ENCODE peak calls at places on chromosomes 13 and 19, in eight cellular contexts. G is MM.1S, R is cardiac muscle cell, Z is thoracic aorta, E is brain microvascular endothelial cell, X is SK-N-SH, H is fibroblast of lung, T is Panc1. I is an unnamed sample.

GRCh38 chr19:36547001-36547732 is 19.1 kb upstream of the ZNF260 start:
- DNase-seq in E (no peak), R (no peak), G (no peak), Z (no peak), X (no peak), T (no peak), H (peak; percentile 25), I (no peak)

GRCh38 chr19:28633223-28634030 is 579.5 kb downstream of the UQCRFS1 start:
- DNase-seq in H (peak; percentile 38), X (peak; percentile 52), G (peak; percentile 96), Z (no peak), E (peak; percentile 20), T (peak; percentile 15), R (peak; percentile 44), I (peak; percentile 3)

GRCh38 chr13:62293081-62293480 is 877.4 kb upstream of the PCDH20 start:
- DNase-seq in X (no peak), H (peak; percentile 24), R (no peak), Z (no peak), G (no peak), E (no peak), T (no peak), I (no peak)

GRCh38 chr13:39881887-39882286 is 226.4 kb downstream of the COG6 start:
- DNase-seq in X (no peak), H (no peak), G (no peak), R (no peak), E (no peak), Z (no peak), T (no peak), I (no peak)

GRCh38 chr13:24802074-24802473 is 38.1 kb downstream of the RNF17 start:
- DNase-seq in G (no peak), X (no peak), E (no peak), H (peak; percentile 20), Z (no peak), R (no peak), T (no peak), I (no peak)

GRCh38 chr19:39111593-39112199 is 13.9 kb upstream of the PAK4 start:
- DNase-seq in E (no peak), G (no peak), Z (no peak), X (peak; percentile 50), T (no peak), R (no peak), H (no peak), I (no peak)

GRCh38 chr19:11324748-11325389 is 14.6 kb downstream of the RAB3D start:
- DNase-seq in R (no peak), E (no peak), T (no peak), H (no peak), G (no peak), X (peak; percentile 19), Z (no peak), I (no peak)

GRCh38 chr13:97562962-97563361 is 129.0 kb downstream of the RAP2A start:
- DNase-seq in T (no peak), R (no peak), G (no peak), Z (no peak), H (no peak), E (no peak), X (no peak), I (no peak)

GRCh38 chr19:54415901-54416621 is 797 bp downstream of the TTYH1 start:
- DNase-seq in X (no peak), G (no peak), R (no peak), H (no peak), Z (no peak), T (no peak), E (no peak), I (no peak)

GRCh38 chr19:41299755-41300089 is 10.2 kb upstream of the CCDC97 start:
- DNase-seq in Z (no peak), G (no peak), R (peak; percentile 90), H (peak; percentile 87), X (no peak), E (peak; percentile 78), T (no peak), I (no peak)

GRCh38 chr13:63190742-63191141 is 1775.1 kb upstream of the PCDH20 start:
- DNase-seq in E (peak; percentile 77), H (no peak), G (no peak), T (no peak), R (no peak), X (no peak), Z (no peak), I (peak; percentile 26)

GRCh38 chr13:103371271-103371670 is 305.1 kb upstream of the SLC10A2 start:
- DNase-seq in G (no peak), R (no peak), Z (no peak), X (no peak), T (no peak), E (peak; percentile 68), H (peak; percentile 17), I (no peak)

GRCh38 chr19:6108721-6109633 is 1.3 kb downstream of the RFX2 start:
- DNase-seq in H (peak; percentile 69), R (no peak), X (peak; percentile 61), G (no peak), Z (peak; percentile 53), E (no peak), T (no peak), I (no peak)

GRCh38 chr19:54209748-54210494 is 9.3 kb downstream of the RPS9 start:
- DNase-seq in H (peak; percentile 99), G (no peak), T (peak; percentile 96), R (peak; percentile 52), Z (peak; percentile 65), X (peak; percentile 82), E (peak; percentile 99), I (peak; percentile 87)

GRCh38 chr13:53343345-53343744 is 314.7 kb downstream of the OLFM4 start:
- DNase-seq in T (no peak), R (no peak), Z (no peak), G (no peak), E (no peak), H (no peak), X (no peak), I (no peak)

GRCh38 chr13:40666905-40667621 is 622 bp upstream of the FOXO1 start:
- DNase-seq in G (peak; percentile 33), Z (no peak), E (no peak), T (no peak), R (peak; percentile 86), H (no peak), X (peak; percentile 86), I (no peak)

GRCh38 chr19:19406878-19407639 is 1.6 kb downstream of the GATAD2A start:
- DNase-seq in H (peak; percentile 55), E (peak; percentile 41), R (no peak), X (no peak), G (peak; percentile 79), Z (no peak), T (no peak), I (no peak)

GRCh38 chr13:75050419-75051066 is 431.4 kb downstream of the TBC1D4 start:
- DNase-seq in T (no peak), E (peak; percentile 37), X (no peak), H (peak; percentile 8), R (no peak), Z (no peak), G (no peak), I (peak; percentile 15)

DNA sequence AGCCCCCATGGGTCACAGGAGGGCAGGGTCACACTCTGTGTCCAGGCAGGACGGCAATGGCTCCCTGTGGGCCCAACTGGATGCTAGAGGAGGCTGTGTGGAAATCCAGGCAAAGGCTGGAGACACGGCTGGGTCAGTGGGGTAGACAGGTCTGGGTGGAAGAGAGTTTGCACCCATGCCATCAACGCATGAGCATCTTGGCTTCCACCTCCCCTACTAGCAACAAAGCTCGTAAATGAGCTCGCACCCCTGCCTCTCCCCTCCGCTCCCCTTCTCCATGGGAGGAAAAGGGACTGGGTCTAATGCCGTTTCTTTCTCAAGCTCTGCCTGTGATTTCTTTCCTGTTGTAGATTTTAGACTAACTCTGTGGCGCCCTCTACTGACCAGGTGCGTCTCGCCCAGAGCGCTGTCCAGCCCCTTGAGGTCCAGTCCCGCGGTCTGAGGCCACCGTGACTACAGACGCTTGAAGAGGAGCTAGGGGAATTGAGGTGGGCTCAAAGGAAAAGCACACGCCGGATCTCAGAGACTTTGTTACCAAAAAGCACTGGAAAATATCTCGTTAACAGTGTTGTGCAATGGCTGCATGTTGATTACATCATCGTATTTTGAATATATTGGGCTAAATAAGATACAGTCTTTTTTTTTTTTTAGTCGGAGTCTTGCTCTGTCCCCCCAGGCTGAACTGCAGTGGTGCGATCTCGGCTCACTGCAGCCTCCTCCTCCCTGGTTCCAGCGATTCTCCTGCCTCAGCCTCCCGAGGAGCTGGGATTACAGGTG is 50.7 kb upstream of the USP29 start:
- DNase-seq in R (no peak), Z (no peak), E (no peak), H (no peak), G (no peak), X (peak; percentile 45), T (no peak), I (no peak)
- TF ChIP-seq CTCF in R (no peak), Z (no peak), E (no peak), H (no peak), G (no peak), X (no peak), T (peak; percentile 82), I (no peak)

DNA sequence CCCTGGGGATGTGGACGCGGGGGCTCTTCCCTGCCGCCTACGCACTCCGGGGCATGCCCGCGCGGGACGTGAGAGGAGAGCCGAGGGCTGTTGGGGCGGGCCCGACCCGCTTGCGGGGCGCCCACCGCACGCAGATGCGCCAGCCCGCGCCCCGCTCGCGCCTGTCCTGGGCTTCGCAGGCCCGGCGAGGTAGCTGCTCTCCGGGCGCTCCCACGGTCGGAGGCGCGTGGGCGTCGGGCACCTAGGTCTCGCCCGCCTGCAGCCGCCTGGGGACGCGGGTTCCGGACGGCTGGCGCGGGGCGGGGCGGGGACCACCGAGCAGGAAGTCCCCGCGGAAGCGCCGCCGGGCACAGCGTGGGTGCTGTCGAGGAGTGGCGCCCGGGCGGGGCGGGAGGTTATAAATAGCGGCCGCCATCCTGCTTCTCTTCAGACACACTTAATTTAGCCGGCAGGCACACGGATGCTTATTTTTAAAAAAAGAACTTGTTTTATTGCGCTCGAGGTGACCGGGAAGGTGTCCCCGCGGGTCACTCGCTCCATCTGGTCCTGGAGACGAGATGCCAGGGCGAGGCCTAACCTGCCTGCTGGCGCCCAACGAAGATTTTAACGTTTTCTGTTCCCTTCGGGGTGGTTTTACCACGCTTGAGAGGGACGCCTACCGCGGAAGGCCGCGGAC is 561 bp upstream of the GJA3 start:
- DNase-seq in H (no peak), T (no peak), X (peak; percentile 43), R (peak; percentile 82), G (no peak), E (no peak), Z (no peak), I (no peak)
- H3K27me3 ChIP-seq in H (peaks cover 12% of the 10 kb centered on the region), T (no peaks in the 10 kb centered on the region), X (peaks cover 84% of the 10 kb centered on the region), R (peaks cover 3% of the 10 kb centered on the region), G (peaks cover 13% of the 10 kb centered on the region), E (peaks cover 37% of the 10 kb centered on the region), Z (peaks cover 25% of the 10 kb centered on the region), I (peaks cover 5% of the 10 kb centered on the region)

DNA sequence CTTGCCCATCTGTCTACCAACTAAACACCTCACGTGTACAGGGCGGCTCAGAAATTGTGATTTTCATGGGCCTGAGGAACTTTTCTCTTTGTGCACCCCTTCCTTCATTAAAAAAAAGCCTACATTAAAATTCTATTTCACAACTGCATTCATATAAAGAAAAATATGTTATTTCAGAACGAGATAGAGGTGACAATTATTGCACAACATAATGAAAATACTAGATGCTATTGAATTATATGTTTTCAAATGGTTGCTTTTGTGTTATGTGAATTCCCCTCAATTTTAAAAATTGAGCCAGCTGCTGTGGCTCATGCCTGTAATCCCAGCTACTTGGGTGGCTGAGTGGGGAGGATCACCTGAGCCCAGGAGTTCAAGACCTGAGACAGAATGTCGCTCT is 5.2 kb downstream of the SLC1A6 start:
- DNase-seq in H (no peak), X (no peak), T (no peak), E (no peak), R (no peak), G (no peak), Z (no peak), I (no peak)
- TF ChIP-seq CTCF in H (no peak), X (no peak), T (no peak), E (no peak), R (no peak), G (no peak), Z (no peak), I (no peak)

GRCh38 chr13:59446391-59446790 is 717.3 kb downstream of the DIAPH3 start:
- DNase-seq in Z (no peak), H (no peak), R (no peak), G (no peak), X (no peak), T (no peak), E (no peak), I (no peak)
- H3K27me3 ChIP-seq in Z (no peaks in the 10 kb centered on the region), H (no peaks in the 10 kb centered on the region), R (no peaks in the 10 kb centered on the region), G (no peaks in the 10 kb centered on the region), X (no peaks in the 10 kb centered on the region), T (no peaks in the 10 kb centered on the region), E (no peaks in the 10 kb centered on the region), I (no peaks in the 10 kb centered on the region)